ENCODE peak calls at places on chromosomes 11 and 22, in six cellular contexts. H, Q, U, Z, F and R are unnamed samples. For H3K4me1, the result is how much of the 10 kb centered on the place peaks cover.

GRCh38 chr11:27720277-27720830 is 20.1 kb upstream of the BDNF start:
- DNase-seq in Q (no peak), U (no peak), F (peak), Z (peak), H (no peak), R (peak)

GRCh38 chr11:66744485-66745355 is 15.7 kb upstream of the SPTBN2 start:
- DNase-seq in U (peak), F (peak), H (peak), Q (peak), Z (peak), R (peak)

GRCh38 chr11:66454253-66454652 is 12.5 kb upstream of the PELI3 start:
- DNase-seq in Q (no peak), Z (no peak), F (no peak), U (no peak), H (no peak), R (no peak)

GRCh38 chr11:105673089-105673488 is 63.2 kb downstream of the GRIA4 start:
- DNase-seq in U (no peak), Q (no peak), Z (peak), H (no peak), F (peak), R (no peak)

GRCh38 chr22:20881231-20881630 is 22.4 kb downstream of the SNAP29 start:
- DNase-seq in F (no peak), U (no peak), H (no peak), Q (no peak), Z (no peak), R (no peak)

GRCh38 chr22:33321466-33321865 is 263.3 kb upstream of the SYN3 start:
- DNase-seq in H (no peak), Q (no peak), U (no peak), F (no peak), Z (no peak), R (no peak)

GRCh38 chr11:111829185-111829968 is 42.0 kb downstream of the ALG9 start:
- DNase-seq in F (no peak), Z (no peak), H (no peak), Q (no peak), U (no peak), R (no peak)

GRCh38 chr11:34866375-34866774 is 49.8 kb downstream of the APIP start:
- DNase-seq in U (no peak), Q (no peak), H (no peak), Z (no peak), F (peak), R (no peak)

GRCh38 chr11:125724125-125724524 is 22.0 kb upstream of the PATE1 start:
- DNase-seq in H (no peak), F (peak), U (no peak), Z (peak), Q (no peak), R (no peak)

GRCh38 chr22:29030016-29030617 is 31.5 kb downstream of the C22orf31 start:
- DNase-seq in Z (no peak), Q (no peak), F (peak), U (no peak), H (no peak), R (no peak)

GRCh38 chr22:50017701-50018224 is 5.2 kb upstream of the IL17REL start:
- DNase-seq in Z (no peak), Q (no peak), U (no peak), H (peak), F (no peak), R (no peak)

GRCh38 chr22:36384766-36385400 is 2.9 kb downstream of the MYH9 start:
- DNase-seq in Z (no peak), F (peak), U (no peak), Q (peak), H (peak), R (no peak)

GRCh38 chr11:23497040-23497439 is 636.8 kb upstream of the CCDC179 start:
- DNase-seq in F (no peak), U (no peak), Z (no peak), Q (no peak), H (no peak), R (no peak)

GRCh38 chr11:116355104-116355503 is 417.7 kb downstream of the BUD13 start:
- DNase-seq in H (no peak), F (no peak), Q (no peak), Z (no peak), U (no peak), R (no peak)

GRCh38 chr11:95068549-95068948 is 1.8 kb downstream of the SRSF8 start:
- DNase-seq in H (peak), U (peak), F (peak), Q (peak), Z (peak), R (peak)

GRCh38 chr22:36565686-36566085 is 36.7 kb upstream of the EIF3D start:
- DNase-seq in F (no peak), Q (no peak), Z (no peak), H (no peak), U (no peak), R (no peak)

GRCh38 chr11:64248578-64248977 is 1.8 kb upstream of the PPP1R14B start:
- DNase-seq in U (no peak), F (no peak), Z (no peak), H (no peak), Q (no peak), R (no peak)
- H3K27ac ChIP-seq in U (no peak), F (no peak), Z (no peak), H (no peak), Q (no peak), R (no peak)

DNA sequence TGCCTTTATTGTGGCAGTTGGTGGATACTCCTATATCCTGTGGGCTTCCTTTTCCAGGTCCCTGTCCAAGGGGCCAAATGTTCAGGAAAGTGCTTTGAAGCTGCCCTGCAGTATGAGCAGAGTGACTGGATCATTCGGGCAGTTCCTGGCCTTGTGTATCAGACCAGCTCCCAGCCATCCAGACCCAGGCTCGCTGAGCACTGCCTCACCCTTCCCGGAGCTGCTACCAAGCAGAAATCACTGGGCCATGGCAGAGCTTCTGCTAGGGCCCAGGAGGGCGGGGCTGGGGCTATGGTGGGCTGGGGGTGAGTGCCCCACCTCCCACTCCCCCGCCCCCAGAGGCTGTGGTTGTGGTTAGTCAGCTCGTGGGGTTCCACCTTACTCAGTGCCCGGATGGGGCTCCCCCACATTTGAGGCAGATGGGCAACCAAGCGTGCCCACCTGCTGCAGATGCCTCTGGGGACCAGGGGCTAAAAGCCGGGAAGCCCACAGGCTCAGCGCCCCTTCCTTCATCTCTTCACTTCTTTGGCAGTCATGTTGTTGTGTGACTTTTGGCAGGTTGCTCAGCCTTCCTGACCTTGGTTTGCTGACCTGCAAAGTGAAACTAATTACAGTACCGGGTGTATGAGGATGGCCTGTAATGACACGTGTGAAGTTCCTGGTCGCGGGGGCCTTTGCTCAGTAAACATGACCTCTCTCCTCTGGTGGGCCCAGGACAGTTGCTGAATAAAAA is 2.0 kb upstream of the LRRC32 start:
- DNase-seq in U (no peak), Q (peak), F (no peak), Z (no peak), H (peak), R (no peak)
- H3K4me3 ChIP-seq in U (no peak), Q (peak), F (no peak), Z (no peak), H (peak), R (no peak)

GRCh38 chr22:45966892-45967365 is 10.0 kb downstream of the WNT7B start:
- DNase-seq in F (no peak), Z (no peak), H (no peak), Q (no peak), U (no peak), R (no peak)
- H3K4me1 ChIP-seq in F (under half), Z (half or more), H (under half), Q (under half), U (under half), R (under half)

GRCh38 chr11:12119502-12119901 is 9.1 kb downstream of the MICAL2 start:
- DNase-seq in F (no peak), Z (no peak), U (no peak), Q (no peak), H (no peak), R (no peak)
- H3K27ac ChIP-seq in F (peak), Z (no peak), U (no peak), Q (no peak), H (no peak), R (no peak)